ENCODE peak calls at places on chromosome 15, in eight cellular contexts. T, A, F, D, L, M, B and V are unnamed samples.

GRCh38 chr15:59295742-59296090 is 77.0 kb downstream of the MYO1E start:
- DNase-seq in T (no peak), A (no peak), F (no peak), D (no peak), L (no peak), M (no peak), B (no peak), V (no peak)

GRCh38 chr15:101615414-101615985 is 36.7 kb downstream of the TM2D3 start:
- DNase-seq in T (peak; percentile 36), A (no peak), F (no peak), D (peak; percentile 60), L (no peak), M (no peak), B (no peak), V (peak; percentile 34)

GRCh38 chr15:44647036-44647435 is 16.4 kb downstream of the SPG11 start:
- DNase-seq in T (no peak), A (no peak), F (no peak), D (no peak), L (no peak), M (no peak), B (no peak), V (no peak)

GRCh38 chr15:58605931-58606330 is 143.6 kb downstream of the ADAM10 start:
- DNase-seq in T (no peak), A (no peak), F (no peak), D (no peak), L (no peak), M (no peak), B (no peak), V (no peak)

GRCh38 chr15:78977091-78977571 is 32.3 kb upstream of the CTSH start:
- DNase-seq in T (no peak), A (no peak), F (no peak), D (no peak), L (no peak), M (no peak), B (no peak), V (no peak)

GRCh38 chr15:73923488-73924164 is 2.6 kb upstream of the LOXL1 start:
- DNase-seq in T (no peak), A (no peak), F (no peak), D (no peak), L (no peak), M (peak; percentile 68), B (no peak), V (no peak)

GRCh38 chr15:91279481-91279880 is 179.4 kb downstream of the SV2B start:
- DNase-seq in T (no peak), A (no peak), F (no peak), D (no peak), L (no peak), M (no peak), B (no peak), V (no peak)

GRCh38 chr15:90232196-90232595 is 1.5 kb downstream of the CIB1 start:
- DNase-seq in T (no peak), A (no peak), F (no peak), D (no peak), L (no peak), M (peak; percentile 84), B (no peak), V (no peak)

GRCh38 chr15:23877502-23878412 is 190.7 kb upstream of the NDN start:
- DNase-seq in T (peak; percentile 17), A (peak; percentile 14), F (no peak), D (peak; percentile 76), L (no peak), M (no peak), B (no peak), V (peak; percentile 86)

GRCh38 chr15:45829336-45830153 is 194.7 kb downstream of the SQOR start:
- DNase-seq in T (no peak), A (no peak), F (no peak), D (peak; percentile 81), L (peak; percentile 57), M (no peak), B (no peak), V (no peak)

GRCh38 chr15:90351479-90352108 is 490 bp upstream of the ZNF774 start:
- DNase-seq in T (no peak), A (no peak), F (no peak), D (no peak), L (no peak), M (peak; percentile 83), B (no peak), V (no peak)

GRCh38 chr15:92097473-92098178 is 244.1 kb downstream of the SLCO3A1 start:
- DNase-seq in T (peak; percentile 67), A (peak; percentile 62), F (peak; percentile 16), D (peak; percentile 46), L (no peak), M (no peak), B (no peak), V (peak; percentile 48)

GRCh38 chr15:41115088-41115651 is 910 bp downstream of the INO80 start:
- DNase-seq in T (peak; percentile 34), A (peak; percentile 28), F (peak; percentile 23), D (no peak), L (no peak), M (no peak), B (no peak), V (no peak)

GRCh38 chr15:98604983-98605382 is 43.4 kb upstream of the IGF1R start:
- DNase-seq in T (no peak), A (no peak), F (no peak), D (peak; percentile 97), L (no peak), M (no peak), B (no peak), V (no peak)
- TF ChIP-seq CTCF in T (no peak), A (no peak), F (no peak), D (no peak), L (no peak), M (no peak), B (no peak), V (no peak)

GRCh38 chr15:77546050-77546501 is 86.6 kb downstream of the LINGO1 start:
- DNase-seq in T (peak; percentile 87), A (peak; percentile 85), F (peak; percentile 63), D (no peak), L (peak; percentile 45), M (peak; percentile 55), B (no peak), V (peak; percentile 77)

GRCh38 chr15:77547801-77548607 is 84.7 kb downstream of the LINGO1 start:
- DNase-seq in T (no peak), A (no peak), F (no peak), D (no peak), L (no peak), M (no peak), B (no peak), V (no peak)

GRCh38 chr15:77548608-77549551 is 83.8 kb downstream of the LINGO1 start:
- DNase-seq in T (no peak), A (no peak), F (no peak), D (no peak), L (no peak), M (no peak), B (no peak), V (no peak)

GRCh38 chr15:77545058-77545457 is 87.7 kb downstream of the LINGO1 start:
- DNase-seq in T (no peak), A (no peak), F (no peak), D (no peak), L (peak; percentile 23), M (no peak), B (no peak), V (no peak)

DNA sequence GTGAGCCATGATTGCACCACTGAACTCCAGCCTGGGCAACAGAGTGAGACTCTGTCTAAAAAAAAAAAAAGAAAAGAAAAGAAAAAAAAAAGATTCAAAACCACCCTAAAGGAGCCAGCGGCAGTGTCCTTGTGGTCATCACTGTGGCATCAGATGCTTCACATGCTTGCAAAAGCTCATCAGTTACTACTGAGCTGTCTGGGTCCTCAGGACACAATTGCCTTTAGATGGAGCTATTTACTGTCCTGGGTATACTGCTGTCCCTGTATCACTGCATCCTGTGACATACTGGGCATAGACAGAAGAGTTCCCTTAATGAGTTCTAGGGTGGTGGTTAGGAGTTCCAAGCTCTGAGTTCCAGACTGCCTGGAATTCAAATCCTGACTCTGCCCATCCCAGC is 85.8 kb downstream of the LINGO1 start:
- DNase-seq in T (no peak), A (no peak), F (no peak), D (no peak), L (no peak), M (no peak), B (no peak), V (no peak)
- TF ChIP-seq CTCF in T (no peak), A (no peak), F (no peak), D (no peak), L (no peak), M (no peak), B (no peak), V (no peak)

DNA sequence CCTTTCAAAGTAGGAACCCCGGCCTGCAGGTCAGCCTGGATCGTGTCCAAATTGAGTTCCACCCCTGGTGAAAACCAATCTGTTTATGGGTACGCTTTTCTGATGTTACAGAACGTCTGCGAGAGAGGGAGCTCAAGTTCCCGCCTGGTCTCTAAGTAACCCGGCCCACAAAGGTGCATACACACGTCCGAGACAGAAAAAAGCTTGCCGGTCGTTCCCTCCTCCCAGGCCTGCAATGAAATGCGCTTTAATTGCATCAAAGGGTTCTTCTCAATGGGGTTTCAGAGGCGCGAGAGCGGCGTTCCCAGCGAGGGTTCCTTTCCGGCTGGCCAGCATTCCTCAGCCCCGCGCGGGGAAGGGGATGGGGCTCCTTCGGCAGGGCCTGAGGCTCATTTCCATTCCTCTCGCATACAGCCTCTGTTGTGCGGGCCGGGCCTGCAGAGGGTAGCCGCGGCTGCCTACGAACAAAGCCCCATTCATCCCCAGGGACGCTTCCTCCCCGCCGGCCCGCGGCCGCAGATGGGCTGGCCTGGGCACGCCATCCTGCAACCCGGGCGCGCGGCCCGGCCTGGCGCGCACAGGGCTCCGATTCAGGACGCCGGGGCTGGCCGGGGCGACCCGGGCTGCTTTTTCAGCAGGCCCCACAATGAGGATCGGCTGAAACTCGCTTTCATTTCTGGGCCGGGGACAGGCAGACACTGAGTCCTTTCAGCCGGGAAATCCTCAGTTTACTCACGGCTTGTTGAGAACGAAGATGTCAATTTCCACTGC is 138.3 kb downstream of the TMCO5A start:
- DNase-seq in T (peak; percentile 81), A (peak; percentile 82), F (peak; percentile 65), D (peak; percentile 65), L (peak; percentile 83), M (peak; percentile 85), B (peak; percentile 91), V (peak; percentile 78)
- TF ChIP-seq CTCF in T (peak; percentile 25), A (no peak), F (peak; percentile 39), D (no peak), L (peak; percentile 71), M (no peak), B (no peak), V (no peak)

GRCh38 chr15:76342046-76342381 is 5.4 kb downstream of the ISL2 start:
- DNase-seq in T (no peak), A (no peak), F (no peak), D (no peak), L (no peak), M (no peak), B (peak; percentile 84), V (no peak)

GRCh38 chr15:76340198-76340801 is 3.7 kb downstream of the ISL2 start:
- DNase-seq in T (peak; percentile 35), A (peak; percentile 55), F (peak; percentile 13), D (peak; percentile 18), L (no peak), M (peak; percentile 83), B (peak; percentile 86), V (no peak)

GRCh38 chr15:76339302-76340197 is 3.0 kb downstream of the ISL2 start:
- DNase-seq in T (peak; percentile 33), A (peak; percentile 58), F (peak; percentile 16), D (no peak), L (no peak), M (no peak), B (peak; percentile 82), V (no peak)

GRCh38 chr15:76341366-76342045 is 4.9 kb downstream of the ISL2 start:
- DNase-seq in T (no peak), A (no peak), F (no peak), D (peak; percentile 24), L (peak; percentile 79), M (no peak), B (no peak), V (no peak)

GRCh38 chr15:76340802-76341365 is 4.3 kb downstream of the ISL2 start:
- DNase-seq in T (no peak), A (no peak), F (no peak), D (peak; percentile 49), L (no peak), M (peak; percentile 86), B (peak; percentile 87), V (no peak)
- TF ChIP-seq CTCF in T (peak; percentile 14), A (no peak), F (no peak), D (peak; percentile 28), L (no peak), M (no peak), B (no peak), V (no peak)